ENCODE peak calls at places on chromosomes 16 and 17, in four cellular contexts. A is A172; K is central memory CD8-positive, alpha-beta T cell; X is activated CD8-positive, alpha-beta T cell treated with anti-CD3 and anti-CD28 coated beads, Interleukin-2, amount 10 ng/mL, durations not matched to agents 7 days and 5 days. L is an unnamed sample.
A peak's percentile ranks its signal among the peaks of the same experiment; 100 is the strongest.

GRCh38 chr16:87297918-87298631 is 19.1 kb downstream of the C16orf95 start:
- DNase-seq in K (no peak), X (peak; percentile 67), A (no peak), L (no peak)

GRCh38 chr17:42112552-42113176 is at the start of gene DHX58:
- DNase-seq in K (peak; percentile 53), A (peak; percentile 91), X (peak; percentile 92), L (peak; percentile 48)

GRCh38 chr16:57360321-57360935 is 1.8 kb downstream of the CCL22 start:
- DNase-seq in A (no peak), X (no peak), K (no peak), L (no peak)

GRCh38 chr17:72004011-72004427 is 116.8 kb upstream of the SOX9 start:
- DNase-seq in A (peak; percentile 64), X (no peak), K (no peak), L (no peak)

GRCh38 chr17:21392257-21392656 is 16.1 kb downstream of the KCNJ12 start:
- DNase-seq in K (no peak), A (no peak), X (no peak), L (no peak)

GRCh38 chr16:26071383-26071782 is 379.6 kb downstream of the HS3ST4 start:
- DNase-seq in A (no peak), X (no peak), K (no peak), L (no peak)

GRCh38 chr16:12201216-12201615 is 224.7 kb downstream of the SNX29 start:
- DNase-seq in A (no peak), X (no peak), K (no peak), L (no peak)

GRCh38 chr16:89171216-89172170 is at the start of gene CDH15:
- DNase-seq in K (peak; percentile 68), X (peak; percentile 94), A (peak; percentile 67), L (peak; percentile 75)

GRCh38 chr16:4511441-4512082 is 27.0 kb downstream of the CDIP1 start:
- DNase-seq in A (peak; percentile 56), X (no peak), K (no peak), L (no peak)

GRCh38 chr17:74454197-74455024 is 12.0 kb upstream of the CD300A start:
- DNase-seq in X (peak; percentile 74), A (peak; percentile 64), K (peak; percentile 40), L (no peak)

GRCh38 chr16:58511933-58512815 is 3.1 kb upstream of the SETD6 start:
- DNase-seq in K (peak; percentile 75), X (peak; percentile 88), A (peak; percentile 63), L (peak; percentile 68)

GRCh38 chr16:27383511-27384243 is 18.3 kb upstream of the IL21R start:
- DNase-seq in K (no peak), A (no peak), X (no peak), L (no peak)

GRCh38 chr16:69787883-69788282 is 25.8 kb downstream of the WWP2 start:
- DNase-seq in A (no peak), X (no peak), K (no peak), L (no peak)

GRCh38 chr16:677306-678190 is 2.1 kb downstream of the RHBDL1 start:
- DNase-seq in A (no peak), K (no peak), X (no peak), L (no peak)

GRCh38 chr16:77856455-77857138 is 68.2 kb downstream of the VAT1L start:
- DNase-seq in A (no peak), X (no peak), K (no peak), L (no peak)